ENCODE peak calls at places on chromosomes 7 and 10, in ten cellular contexts. A, G, J, L, K, H, I, D, R and Z are unnamed samples.

GRCh38 chr10:119505131-119505551 is 37.4 kb downstream of the RGS10 start:
- DNase-seq in R (no peak), J (peak), D (no peak), L (no peak), H (no peak), A (no peak), K (no peak), G (no peak), I (peak), Z (no peak)

GRCh38 chr7:32218741-32219283 is 148.6 kb upstream of the PDE1C start:
- DNase-seq in K (no peak), G (no peak), D (no peak), R (no peak), H (no peak), A (no peak), I (no peak), J (no peak), L (no peak), Z (no peak)

GRCh38 chr7:50356212-50356944 is 51.9 kb downstream of the IKZF1 start:
- DNase-seq in R (peak), A (no peak), J (no peak), K (peak), L (no peak), G (no peak), D (peak), I (no peak), H (no peak), Z (no peak)

GRCh38 chr7:69811682-69812344 is 213.5 kb downstream of the AUTS2 start:
- DNase-seq in A (no peak), D (no peak), L (no peak), R (no peak), I (no peak), G (no peak), H (no peak), J (no peak), K (no peak), Z (no peak)

GRCh38 chr7:24069751-24070150 is 214.2 kb upstream of the NPY start:
- DNase-seq in I (no peak), J (no peak), K (no peak), G (no peak), H (no peak), R (no peak), D (no peak), L (no peak), A (no peak), Z (no peak)

GRCh38 chr7:35035511-35035921 is 1.8 kb downstream of the DPY19L1 start:
- DNase-seq in H (no peak), G (peak), A (no peak), K (no peak), J (peak), R (peak), I (peak), D (no peak), L (peak), Z (peak)

GRCh38 chr10:92267343-92267742 is 23.5 kb downstream of the CPEB3 start:
- DNase-seq in R (no peak), G (no peak), A (no peak), L (no peak), D (no peak), H (no peak), I (no peak), K (no peak), J (no peak), Z (peak)

GRCh38 chr7:116585392-116585791 is 60.6 kb downstream of the CAV1 start:
- DNase-seq in H (no peak), R (no peak), K (no peak), L (no peak), J (no peak), A (no peak), D (no peak), I (no peak), G (no peak), Z (no peak)

GRCh38 chr10:76881477-76882220 is 756.0 kb downstream of the KCNMA1 start:
- DNase-seq in D (no peak), I (no peak), J (peak), H (no peak), R (no peak), K (no peak), A (no peak), L (no peak), G (no peak), Z (no peak)

GRCh38 chr7:80686576-80686975 is 48.1 kb downstream of the CD36 start:
- DNase-seq in L (no peak), I (no peak), H (no peak), R (peak), J (peak), A (no peak), D (no peak), K (no peak), G (no peak), Z (no peak)

GRCh38 chr10:31697271-31698168 is 231.1 kb downstream of the ARHGAP12 start:
- DNase-seq in D (peak), H (peak), A (no peak), I (no peak), K (peak), L (peak), G (no peak), J (peak), R (no peak), Z (no peak)

GRCh38 chr7:47266131-47266706 is 315.7 kb downstream of the TNS3 start:
- DNase-seq in L (peak), I (peak), D (peak), G (peak), A (peak), R (peak), J (peak), H (peak), K (peak), Z (peak)

GRCh38 chr10:108782411-108782810 is 1140.9 kb downstream of the XPNPEP1 start:
- DNase-seq in G (no peak), H (no peak), A (no peak), I (no peak), L (peak), K (no peak), R (no peak), J (peak), D (no peak), Z (no peak)

GRCh38 chr7:16753102-16753931 is at the start of gene TSPAN13:
- DNase-seq in K (peak), A (peak), J (peak), I (peak), G (peak), D (peak), H (peak), R (peak), L (peak), Z (peak)

GRCh38 chr7:100215895-100216294 is 3.9 kb upstream of the PVRIG start:
- DNase-seq in K (no peak), L (peak), A (no peak), G (no peak), J (peak), I (no peak), D (peak), H (no peak), R (no peak), Z (no peak)

GRCh38 chr10:70684841-70685457 is 12.6 kb downstream of the ADAMTS14 start:
- DNase-seq in K (no peak), D (no peak), A (no peak), J (no peak), G (no peak), R (no peak), I (no peak), L (no peak), H (no peak), Z (no peak)

GRCh38 chr7:23277359-23277989 is 21.7 kb upstream of the MALSU1 start:
- DNase-seq in H (peak), I (peak), D (no peak), L (peak), R (peak), G (peak), A (peak), K (no peak), J (peak), Z (peak)

GRCh38 chr10:126904807-126905686 is at the start of gene DOCK1:
- DNase-seq in H (no peak), A (peak), D (peak), G (peak), K (peak), L (peak), J (peak), I (peak), R (no peak), Z (peak)

GRCh38 chr10:133180192-133180914 is 20.3 kb downstream of the KNDC1 start:
- DNase-seq in J (no peak), D (no peak), K (no peak), L (no peak), H (no peak), I (no peak), A (no peak), R (no peak), G (no peak), Z (no peak)

GRCh38 chr10:33734393-33735110 is 400.1 kb upstream of the NRP1 start:
- DNase-seq in D (no peak), R (no peak), L (no peak), G (no peak), K (no peak), H (no peak), A (no peak), I (no peak), J (no peak), Z (no peak)

GRCh38 chr7:32536585-32536984 is 41.3 kb downstream of the AVL9 start:
- DNase-seq in G (no peak), H (peak), J (peak), D (no peak), K (no peak), L (peak), R (no peak), I (no peak), A (no peak), Z (peak)

GRCh38 chr10:35208536-35208935 is 81.9 kb downstream of the CREM start:
- DNase-seq in L (no peak), A (no peak), D (no peak), G (no peak), I (no peak), J (no peak), K (no peak), R (no peak), H (no peak), Z (no peak)

GRCh38 chr7:132575336-132575986 is 809 bp downstream of the PLXNA4 start:
- DNase-seq in H (no peak), J (peak), A (peak), G (peak), I (peak), K (peak), D (peak), R (peak), L (peak), Z (peak)

GRCh38 chr7:68434857-68435256 is 1163.4 kb upstream of the AUTS2 start:
- DNase-seq in I (peak), A (peak), K (no peak), H (no peak), L (no peak), R (no peak), G (no peak), D (no peak), J (no peak), Z (no peak)

GRCh38 chr10:109403551-109403950 is 519.8 kb downstream of the XPNPEP1 start:
- DNase-seq in I (no peak), H (no peak), R (no peak), A (no peak), K (no peak), G (no peak), D (no peak), L (no peak), J (no peak), Z (no peak)

GRCh38 chr10:5416981-5417380 is 4.6 kb downstream of the NET1 start:
- DNase-seq in I (peak), R (no peak), J (no peak), K (no peak), A (no peak), H (no peak), L (no peak), D (no peak), G (peak), Z (no peak)

GRCh38 chr10:29637537-29637936 is 2.8 kb upstream of the SVIL start:
- DNase-seq in K (no peak), R (no peak), J (no peak), I (no peak), H (no peak), L (no peak), G (no peak), A (no peak), D (no peak), Z (no peak)

GRCh38 chr7:131020759-131021219 is 286.8 kb upstream of the KLF14 start:
- DNase-seq in L (no peak), I (no peak), R (no peak), D (no peak), H (no peak), A (no peak), K (no peak), G (no peak), J (no peak), Z (no peak)

GRCh38 chr10:37390901-37391300 is 265.5 kb downstream of the ANKRD30A start:
- DNase-seq in H (no peak), D (no peak), J (no peak), K (no peak), G (no peak), L (no peak), A (no peak), I (no peak), R (peak), Z (no peak)

GRCh38 chr7:51592822-51593221 is 276.2 kb upstream of the COBL start:
- DNase-seq in R (no peak), I (peak), G (no peak), L (no peak), D (no peak), K (no peak), H (no peak), A (no peak), J (no peak), Z (no peak)

GRCh38 chr7:66740302-66740979 is at the start of gene RABGEF1:
- DNase-seq in H (peak), J (peak), D (peak), R (peak), K (peak), I (peak), L (peak), A (peak), G (peak), Z (peak)

GRCh38 chr10:326894-327635 is 191.8 kb downstream of the ZMYND11 start:
- DNase-seq in I (no peak), L (no peak), J (no peak), R (no peak), A (no peak), H (no peak), G (no peak), D (no peak), K (no peak), Z (no peak)

GRCh38 chr7:138499340-138499739 is 39.3 kb downstream of the TRIM24 start:
- DNase-seq in G (no peak), I (no peak), J (no peak), A (no peak), K (no peak), L (no peak), D (no peak), R (no peak), H (no peak), Z (no peak)

GRCh38 chr7:85159003-85159402 is 27.9 kb downstream of the SEMA3D start:
- DNase-seq in D (no peak), G (no peak), I (no peak), R (no peak), L (no peak), H (no peak), A (no peak), K (no peak), J (no peak), Z (no peak)

GRCh38 chr10:5449823-5450222 is 37.5 kb downstream of the NET1 start:
- DNase-seq in G (peak), A (no peak), D (no peak), R (no peak), K (no peak), J (peak), H (no peak), L (peak), I (peak), Z (no peak)

GRCh38 chr7:49773939-49774458 is 561 bp downstream of the VWC2 start:
- DNase-seq in K (no peak), A (peak), D (no peak), I (peak), L (no peak), R (no peak), J (no peak), G (peak), H (no peak), Z (no peak)

DNA sequence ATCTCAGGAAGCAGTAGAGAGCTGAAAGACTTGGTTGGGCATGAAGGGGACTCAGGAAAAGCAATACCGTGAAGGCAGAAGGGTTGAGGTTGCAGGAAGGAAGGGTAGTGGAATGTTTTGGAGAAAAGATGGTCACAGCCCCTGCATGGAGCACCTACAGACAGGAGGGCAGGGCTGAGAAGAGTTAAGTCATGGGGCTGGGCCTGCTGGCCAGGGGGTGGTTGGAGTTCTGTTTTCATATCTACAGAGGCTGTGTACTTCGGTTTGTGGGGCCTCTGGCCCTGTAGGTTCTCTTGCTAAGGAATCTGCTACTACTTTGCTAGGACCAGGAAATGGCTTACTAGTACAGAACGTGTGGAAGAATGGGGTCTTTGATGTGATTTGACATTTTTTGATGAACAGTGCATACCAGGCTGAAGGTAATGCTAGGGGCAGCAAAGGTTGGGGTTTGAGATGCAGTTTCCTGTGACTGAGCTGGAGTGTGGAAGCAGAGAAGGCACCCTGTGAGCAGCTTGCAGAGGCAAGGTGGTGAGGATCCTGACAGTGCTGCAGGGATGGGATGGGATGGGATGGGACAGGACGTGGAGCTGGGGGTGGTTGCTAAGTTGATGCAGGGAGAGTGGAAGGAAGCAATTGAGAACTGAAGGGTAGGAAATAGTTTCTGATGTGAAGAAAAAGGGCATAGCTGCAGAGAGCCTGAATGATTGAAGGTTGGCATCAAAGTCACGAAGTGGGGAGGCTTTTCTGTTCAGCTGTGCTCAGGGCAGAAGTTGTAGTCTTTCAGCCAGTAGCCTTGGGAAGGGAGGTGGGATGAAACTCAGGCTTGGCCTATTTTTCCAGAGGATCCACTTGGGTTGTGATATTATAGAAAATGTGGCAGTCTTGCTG is 7.8 kb downstream of the RPS24 start:
- DNase-seq in K (no peak), J (no peak), R (no peak), G (no peak), D (no peak), A (no peak), I (no peak), H (no peak), L (no peak), Z (no peak)
- TF ChIP-seq CTCF in K (no peak), J (no peak), R (no peak), G (no peak), D (no peak), A (no peak), I (no peak), H (no peak), L (no peak), Z (no peak)

GRCh38 chr7:151060113-151060415 is 675 bp downstream of the SLC4A2 start:
- DNase-seq in K (no peak), I (no peak), G (peak), D (no peak), L (no peak), R (no peak), A (no peak), H (no peak), J (no peak), Z (no peak)
- TF ChIP-seq CTCF in K (no peak), I (no peak), G (no peak), D (no peak), L (peak), R (no peak), A (peak), H (no peak), J (no peak), Z (no peak)

GRCh38 chr7:81761821-81762220 is 8.0 kb downstream of the HGF start:
- DNase-seq in I (peak), G (peak), A (no peak), H (no peak), L (no peak), D (no peak), K (no peak), J (no peak), R (no peak), Z (no peak)
- TF ChIP-seq CTCF in I (no peak), G (no peak), A (no peak), H (no peak), L (no peak), D (no peak), K (no peak), J (no peak), R (no peak), Z (no peak)

GRCh38 chr7:1555813-1556540 is at the start of gene TMEM184A:
- DNase-seq in K (no peak), A (no peak), D (no peak), I (peak), J (no peak), H (peak), L (no peak), R (peak), G (peak), Z (no peak)

GRCh38 chr7:1554332-1555045 is 1.5 kb downstream of the TMEM184A start:
- DNase-seq in I (no peak), H (no peak), L (no peak), K (no peak), J (no peak), R (no peak), G (no peak), D (no peak), A (no peak), Z (no peak)

GRCh38 chr7:1553513-1554210 is 2.3 kb downstream of the TMEM184A start:
- DNase-seq in L (no peak), G (no peak), H (no peak), J (no peak), I (no peak), A (no peak), D (no peak), K (no peak), R (no peak), Z (no peak)

GRCh38 chr7:1557006-1557405 is 1.0 kb upstream of the TMEM184A start:
- DNase-seq in L (no peak), G (no peak), H (no peak), I (no peak), J (no peak), D (no peak), A (no peak), R (no peak), K (no peak), Z (no peak)

GRCh38 chr7:1555046-1555812 is 776 bp downstream of the TMEM184A start:
- DNase-seq in I (no peak), H (peak), D (no peak), L (peak), J (peak), R (peak), A (peak), K (no peak), G (peak), Z (no peak)
- TF ChIP-seq CTCF in I (no peak), H (no peak), D (no peak), L (peak), J (no peak), R (no peak), A (no peak), K (no peak), G (no peak), Z (no peak)

DNA sequence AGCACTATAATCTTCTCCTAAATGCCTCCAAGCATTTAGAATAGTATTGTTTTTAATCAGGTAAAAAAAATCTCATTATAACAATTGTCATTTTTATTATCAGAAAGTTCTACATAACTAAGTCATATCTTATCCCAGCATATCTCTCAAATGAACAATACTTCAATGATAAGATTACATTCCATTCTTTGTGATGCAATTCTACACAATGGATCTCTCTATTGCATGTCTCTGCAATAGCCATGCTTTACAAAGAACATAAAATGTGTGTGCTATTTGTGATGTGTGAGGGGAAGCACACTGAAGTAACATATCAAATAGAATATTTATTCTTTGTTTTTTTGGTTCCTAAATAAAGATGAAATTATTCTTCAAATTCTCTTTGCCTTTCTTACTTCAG is 195.7 kb downstream of the TSPAN12 start:
- DNase-seq in A (no peak), K (no peak), J (no peak), L (no peak), R (no peak), H (no peak), D (no peak), G (no peak), I (no peak), Z (no peak)
- TF ChIP-seq CTCF in A (no peak), K (no peak), J (no peak), L (no peak), R (no peak), H (no peak), D (no peak), G (no peak), I (no peak), Z (no peak)

GRCh38 chr7:120996983-120997334 is 8.4 kb downstream of the CPED1 start:
- DNase-seq in A (no peak), K (no peak), J (no peak), D (no peak), H (no peak), R (peak), I (no peak), L (no peak), G (no peak), Z (no peak)
- TF ChIP-seq CTCF in A (no peak), K (no peak), J (no peak), D (no peak), H (no peak), R (no peak), I (no peak), L (no peak), G (no peak), Z (no peak)